ENCODE peak calls at places on chromosomes 2 and 18, in nine cellular contexts. E, Y, N, F, S, Z, O, X and K are unnamed samples.

GRCh38 chr18:56284319-56284718 is 354.1 kb downstream of the TXNL1 start:
- DNase-seq in X (no peak), N (no peak), S (no peak), O (no peak), F (no peak), Y (no peak), E (no peak), Z (no peak), K (no peak)

GRCh38 chr2:86770816-86771215 is 19.9 kb downstream of the CD8A start:
- DNase-seq in O (no peak), Z (no peak), F (no peak), E (no peak), S (no peak), N (no peak), X (no peak), Y (peak; percentile 25), K (no peak)

GRCh38 chr18:48022531-48023330 is 92.3 kb upstream of the SMAD2 start:
- DNase-seq in O (peak; percentile 11), E (no peak), X (peak; percentile 88), Y (peak; percentile 28), N (peak; percentile 63), S (peak; percentile 82), F (peak; percentile 90), Z (peak; percentile 76), K (peak; percentile 72)

GRCh38 chr2:66017763-66018162 is 417.2 kb upstream of the MEIS1 start:
- DNase-seq in O (no peak), F (no peak), Y (no peak), E (no peak), Z (no peak), N (no peak), S (no peak), X (no peak), K (no peak)

GRCh38 chr18:47983946-47984345 is 53.5 kb upstream of the SMAD2 start:
- DNase-seq in Y (no peak), N (no peak), F (no peak), O (no peak), E (no peak), X (no peak), Z (no peak), S (no peak), K (no peak)

GRCh38 chr2:239928457-239929350 is 96.4 kb downstream of the NDUFA10 start:
- DNase-seq in F (no peak), N (no peak), Y (no peak), O (no peak), X (peak; percentile 16), S (no peak), Z (no peak), E (no peak), K (no peak)

GRCh38 chr2:163347982-163348842 is 387.6 kb downstream of the FIGN start:
- DNase-seq in E (peak; percentile 23), O (peak; percentile 61), X (peak; percentile 99), Y (no peak), N (no peak), F (no peak), Z (peak; percentile 88), S (peak; percentile 96), K (peak; percentile 33)

GRCh38 chr2:195659114-195659513 is 2.1 kb downstream of the SLC39A10 start:
- DNase-seq in Y (peak; percentile 69), N (no peak), O (no peak), Z (no peak), X (peak; percentile 41), E (no peak), F (peak; percentile 27), S (no peak), K (peak; percentile 18)

GRCh38 chr2:221570321-221571107 is 1.6 kb downstream of the EPHA4 start:
- DNase-seq in Y (peak; percentile 1), S (no peak), E (no peak), F (peak; percentile 63), Z (peak; percentile 48), N (peak; percentile 71), X (peak; percentile 55), O (no peak), K (peak; percentile 23)

GRCh38 chr2:240234503-240234951 is 94.1 kb upstream of the OTOS start:
- DNase-seq in Y (no peak), X (no peak), O (no peak), E (no peak), S (no peak), Z (peak; percentile 39), F (no peak), N (no peak), K (peak; percentile 34)

GRCh38 chr2:42446503-42447271 is 47.1 kb downstream of the KCNG3 start:
- DNase-seq in Z (peak; percentile 47), X (no peak), E (no peak), O (no peak), S (no peak), N (no peak), Y (no peak), F (no peak), K (peak; percentile 64)

GRCh38 chr2:99725810-99726209 is 236.0 kb upstream of the REV1 start:
- DNase-seq in Z (peak; percentile 19), N (peak; percentile 2), Y (no peak), E (no peak), O (no peak), F (peak; percentile 9), X (no peak), S (no peak), K (no peak)

GRCh38 chr2:157785200-157785599 is 90.9 kb downstream of the ACVR1 start:
- DNase-seq in X (no peak), O (no peak), N (peak; percentile 42), E (no peak), S (peak; percentile 43), Y (no peak), Z (no peak), F (peak; percentile 0), K (no peak)

GRCh38 chr2:113277474-113278072 is 1.1 kb downstream of the PAX8 start:
- DNase-seq in Z (no peak), X (peak; percentile 37), N (no peak), F (no peak), O (no peak), S (no peak), E (no peak), Y (no peak), K (no peak)

GRCh38 chr2:73985318-73986084 is 791 bp downstream of the TET3 start:
- DNase-seq in F (peak; percentile 72), Z (peak; percentile 43), E (no peak), Y (peak; percentile 62), X (no peak), N (peak; percentile 33), O (no peak), S (no peak), K (no peak)

GRCh38 chr2:11580697-11581096 is 46.9 kb downstream of the GREB1 start:
- DNase-seq in Z (no peak), X (no peak), Y (no peak), S (no peak), O (no peak), F (no peak), N (no peak), E (no peak), K (no peak)

GRCh38 chr18:37419272-37419671 is 146.3 kb downstream of the CELF4 start:
- DNase-seq in Z (peak; percentile 69), N (no peak), S (peak; percentile 35), E (no peak), O (no peak), Y (no peak), F (no peak), X (peak; percentile 52), K (peak; percentile 77)